ENCODE peak calls at places on chromosomes 5 and 9, in nine cellular contexts. W, A, F, U, S, Y, V, R and B are unnamed samples.

GRCh38 chr5:23089316-23089715 is 236.2 kb upstream of the CDH12 start:
- DNase-seq in V (no peak), U (no peak), F (no peak), Y (no peak), S (no peak), W (peak), R (no peak), A (no peak), B (no peak)

GRCh38 chr9:131020388-131020787 is 11.4 kb downstream of the LAMC3 start:
- DNase-seq in F (no peak), A (peak), V (no peak), Y (peak), S (no peak), R (no peak), U (peak), W (no peak), B (no peak)

GRCh38 chr9:112249277-112249676 is 74.2 kb upstream of the SUSD1 start:
- DNase-seq in Y (no peak), W (no peak), R (no peak), S (no peak), F (no peak), V (no peak), A (no peak), U (no peak), B (no peak)

GRCh38 chr5:1543398-1544293 is 19.9 kb upstream of the LPCAT1 start:
- DNase-seq in V (no peak), S (no peak), A (no peak), W (no peak), U (no peak), R (no peak), Y (no peak), F (no peak), B (no peak)

GRCh38 chr9:104836235-104836634 is 72.3 kb downstream of the NIPSNAP3B start:
- DNase-seq in F (no peak), R (no peak), Y (peak), W (no peak), V (no peak), U (no peak), S (no peak), A (no peak), B (no peak)

GRCh38 chr9:81513049-81513448 is 176.3 kb downstream of the TLE1 start:
- DNase-seq in V (no peak), F (no peak), W (no peak), A (no peak), U (no peak), Y (no peak), S (no peak), R (no peak), B (no peak)

GRCh38 chr9:138071292-138071691 is 193.7 kb downstream of the CACNA1B start:
- DNase-seq in A (no peak), Y (no peak), R (no peak), V (no peak), U (no peak), F (no peak), S (no peak), W (no peak), B (no peak)

GRCh38 chr5:34928267-34928666 is 1.1 kb upstream of the DNAJC21 start:
- DNase-seq in V (no peak), U (no peak), Y (no peak), W (no peak), F (no peak), A (no peak), S (no peak), R (no peak), B (no peak)

GRCh38 chr9:125867752-125868400 is 120.7 kb downstream of the PBX3 start:
- DNase-seq in V (no peak), F (no peak), Y (no peak), R (no peak), U (no peak), S (no peak), W (no peak), A (no peak), B (no peak)

GRCh38 chr5:11596657-11597071 is 307.6 kb downstream of the CTNND2 start:
- DNase-seq in U (no peak), Y (no peak), W (no peak), V (no peak), A (no peak), S (no peak), F (peak), R (no peak), B (no peak)

GRCh38 chr9:90097237-90097636 is 492.4 kb downstream of the GADD45G start:
- DNase-seq in A (no peak), W (no peak), S (peak), U (no peak), V (no peak), F (no peak), Y (no peak), R (no peak), B (no peak)

GRCh38 chr9:69023650-69024049 is 9.7 kb upstream of the PRKACG start:
- DNase-seq in W (no peak), R (no peak), V (no peak), Y (no peak), A (no peak), F (peak), S (no peak), U (no peak), B (no peak)

GRCh38 chr9:74589576-74589975 is 92.4 kb downstream of the RORB start:
- DNase-seq in R (no peak), U (no peak), Y (no peak), W (no peak), F (no peak), S (no peak), A (no peak), V (no peak), B (no peak)

GRCh38 chr5:67693956-67694564 is 497.5 kb upstream of the CD180 start:
- DNase-seq in S (peak), R (no peak), V (peak), A (no peak), W (no peak), Y (peak), U (peak), F (peak), B (no peak)

GRCh38 chr9:72173080-72173479 is 23.8 kb downstream of the GDA start:
- DNase-seq in F (no peak), Y (no peak), U (no peak), V (no peak), W (no peak), R (no peak), A (no peak), S (no peak), B (no peak)

GRCh38 chr9:4475301-4475700 is 15.0 kb upstream of the SLC1A1 start:
- DNase-seq in R (no peak), U (no peak), Y (no peak), F (no peak), A (no peak), S (no peak), W (no peak), V (no peak), B (no peak)

GRCh38 chr9:3513265-3513818 is 12.5 kb downstream of the RFX3 start:
- DNase-seq in R (no peak), A (no peak), W (no peak), U (no peak), V (no peak), S (no peak), Y (no peak), F (no peak), B (no peak)

GRCh38 chr5:95900383-95900958 is 61.2 kb downstream of the ELL2 start:
- DNase-seq in Y (peak), R (no peak), A (peak), U (no peak), W (no peak), F (peak), V (no peak), S (no peak), B (peak)

GRCh38 chr5:133801955-133802751 is 166.3 kb downstream of the C5orf15 start:
- DNase-seq in F (peak), A (no peak), W (no peak), U (no peak), S (peak), Y (peak), R (no peak), V (no peak), B (peak)

GRCh38 chr9:127569819-127570401 is 42.2 kb upstream of the STXBP1 start:
- DNase-seq in F (peak), A (no peak), W (no peak), R (no peak), S (no peak), U (peak), V (no peak), Y (no peak), B (no peak)
- H3K4me3 ChIP-seq in F (peak), A (peak), W (peak), R (peak), S (peak), U (peak), V (peak), Y (peak), B (peak)

DNA sequence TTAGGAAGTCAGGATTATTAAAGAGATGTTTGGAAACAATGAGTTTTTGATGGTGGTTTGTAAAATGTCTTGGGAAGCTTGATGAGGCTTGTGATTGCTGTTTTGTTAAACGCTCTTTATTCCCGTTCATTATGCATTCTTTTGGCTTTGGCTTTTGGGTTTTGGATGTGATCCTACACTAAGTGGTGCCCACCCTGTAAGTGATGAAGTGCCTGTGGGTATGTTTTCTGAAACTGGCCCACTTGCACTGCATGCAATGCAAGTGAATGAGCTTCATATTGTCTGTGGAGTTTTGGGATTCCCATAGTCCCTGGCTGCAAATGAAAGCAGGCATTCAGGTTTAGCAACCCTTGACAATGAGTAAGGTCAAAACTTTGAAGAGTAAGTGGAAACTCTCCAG is 1035.5 kb upstream of the WWC1 start:
- DNase-seq in F (no peak), W (no peak), S (no peak), R (no peak), A (no peak), V (no peak), U (no peak), Y (no peak), B (no peak)
- TF ChIP-seq CTCF in F (no peak), W (no peak), S (no peak), R (no peak), A (no peak), V (no peak), U (no peak), Y (no peak), B (no peak)

DNA sequence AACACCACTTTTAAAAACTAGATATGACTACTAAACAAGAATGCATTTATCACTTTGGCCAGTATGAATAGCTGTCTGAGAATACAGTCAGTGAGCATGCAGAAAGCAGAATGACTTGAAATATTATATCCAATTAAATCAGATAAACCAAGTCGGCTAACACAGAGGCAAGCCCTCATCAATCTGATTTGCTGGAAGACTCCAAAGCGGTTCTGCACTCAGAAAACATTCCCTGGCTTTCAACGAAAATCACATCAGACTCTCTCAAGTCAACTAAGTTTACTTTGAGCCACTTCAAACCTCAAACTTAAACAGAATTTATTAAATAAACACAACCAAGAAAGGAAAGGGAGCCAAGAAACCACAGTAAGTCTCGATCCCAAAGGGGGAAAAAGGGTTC is 1.4 kb downstream of the MYO10 start:
- DNase-seq in V (no peak), Y (no peak), R (no peak), F (no peak), W (no peak), S (no peak), A (no peak), U (no peak), B (no peak)
- H3K4me3 ChIP-seq in V (peak), Y (peak), R (no peak), F (peak), W (peak), S (peak), A (peak), U (peak), B (peak)

GRCh38 chr9:109192732-109193361 is 25.8 kb upstream of the FRRS1L start:
- DNase-seq in U (no peak), V (no peak), A (no peak), F (peak), R (no peak), Y (no peak), W (no peak), S (no peak), B (no peak)
- TF ChIP-seq CTCF in U (peak), V (no peak), A (peak), F (peak), R (no peak), Y (peak), W (no peak), S (peak), B (peak)

DNA sequence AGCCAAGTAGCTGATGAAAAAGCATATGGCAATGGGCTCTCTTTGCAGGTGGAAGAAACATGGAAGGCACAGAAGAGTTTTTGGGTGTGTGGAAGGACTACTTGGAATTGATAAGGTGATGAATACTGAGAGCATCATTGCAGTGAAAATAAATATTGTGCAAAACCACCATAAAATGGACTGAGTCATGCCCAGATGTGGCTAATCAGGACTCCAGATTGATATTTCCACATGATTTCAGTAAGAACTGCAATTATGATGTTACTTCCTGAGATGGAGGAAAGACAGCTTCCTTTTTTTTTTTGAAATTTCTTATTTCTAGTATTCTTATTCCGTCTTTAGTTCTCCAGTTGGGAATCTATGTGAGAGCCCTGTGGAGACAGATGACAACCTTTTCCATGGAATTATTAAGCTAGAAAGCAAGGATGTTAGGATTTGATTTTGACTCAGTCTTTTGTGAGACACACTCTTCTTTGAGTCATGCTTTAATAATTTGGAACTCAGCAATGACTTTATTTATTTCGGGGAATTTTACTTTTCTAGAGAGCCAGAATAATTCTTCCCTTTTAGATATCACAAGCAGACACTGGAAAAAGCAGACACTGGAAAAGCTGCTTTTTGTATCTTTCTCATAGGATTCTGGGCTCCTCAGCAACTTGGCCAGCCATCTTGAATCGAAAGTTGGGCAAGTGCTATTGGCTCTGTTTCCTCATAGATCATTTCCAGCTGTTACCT is 94.2 kb upstream of the VCAN start:
- DNase-seq in Y (peak), A (no peak), S (no peak), W (no peak), R (no peak), F (no peak), U (no peak), V (no peak), B (no peak)
- H3K4me3 ChIP-seq in Y (no peak), A (no peak), S (no peak), W (no peak), R (no peak), F (no peak), U (no peak), V (no peak), B (no peak)

DNA sequence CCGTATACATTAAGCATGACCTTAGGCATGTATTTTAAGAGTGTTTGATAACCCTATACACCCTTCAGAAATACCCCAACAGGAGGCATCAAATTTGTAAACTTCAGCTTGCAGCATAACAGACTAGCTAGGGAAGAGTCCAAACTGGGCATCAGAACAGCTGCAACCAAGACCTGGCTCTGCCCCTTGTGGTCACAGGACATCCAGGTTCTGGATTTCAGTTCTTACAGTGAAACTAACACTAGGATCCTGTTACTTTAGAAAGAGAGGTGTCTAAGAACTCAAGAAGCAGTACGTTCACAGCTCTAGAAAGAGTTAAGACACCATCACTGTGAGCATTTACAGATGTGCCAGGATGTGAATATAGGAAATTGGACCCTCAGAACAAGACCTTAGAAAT is 229.8 kb downstream of the BNC2 start:
- DNase-seq in Y (no peak), W (no peak), S (no peak), V (no peak), A (no peak), F (no peak), R (no peak), U (no peak), B (no peak)
- TF ChIP-seq CTCF in Y (peak), W (no peak), S (no peak), V (no peak), A (no peak), F (no peak), R (no peak), U (peak), B (peak)

GRCh38 chr9:121651295-121652036 is at the start of gene DAB2IP:
- DNase-seq in F (peak), S (peak), V (peak), U (no peak), A (no peak), W (peak), R (no peak), Y (no peak), B (no peak)

GRCh38 chr9:121649476-121650219 is 1.8 kb upstream of the DAB2IP start:
- DNase-seq in U (no peak), S (no peak), A (no peak), R (no peak), W (no peak), F (no peak), Y (no peak), V (no peak), B (no peak)

GRCh38 chr9:121651014-121651294 is 480 bp upstream of the DAB2IP start:
- DNase-seq in W (no peak), U (no peak), R (no peak), F (no peak), S (no peak), A (no peak), Y (no peak), V (no peak), B (no peak)

GRCh38 chr9:121648799-121649198 is 2.6 kb upstream of the DAB2IP start:
- DNase-seq in Y (no peak), R (no peak), A (no peak), V (no peak), U (no peak), F (no peak), S (no peak), W (no peak), B (no peak)

DNA sequence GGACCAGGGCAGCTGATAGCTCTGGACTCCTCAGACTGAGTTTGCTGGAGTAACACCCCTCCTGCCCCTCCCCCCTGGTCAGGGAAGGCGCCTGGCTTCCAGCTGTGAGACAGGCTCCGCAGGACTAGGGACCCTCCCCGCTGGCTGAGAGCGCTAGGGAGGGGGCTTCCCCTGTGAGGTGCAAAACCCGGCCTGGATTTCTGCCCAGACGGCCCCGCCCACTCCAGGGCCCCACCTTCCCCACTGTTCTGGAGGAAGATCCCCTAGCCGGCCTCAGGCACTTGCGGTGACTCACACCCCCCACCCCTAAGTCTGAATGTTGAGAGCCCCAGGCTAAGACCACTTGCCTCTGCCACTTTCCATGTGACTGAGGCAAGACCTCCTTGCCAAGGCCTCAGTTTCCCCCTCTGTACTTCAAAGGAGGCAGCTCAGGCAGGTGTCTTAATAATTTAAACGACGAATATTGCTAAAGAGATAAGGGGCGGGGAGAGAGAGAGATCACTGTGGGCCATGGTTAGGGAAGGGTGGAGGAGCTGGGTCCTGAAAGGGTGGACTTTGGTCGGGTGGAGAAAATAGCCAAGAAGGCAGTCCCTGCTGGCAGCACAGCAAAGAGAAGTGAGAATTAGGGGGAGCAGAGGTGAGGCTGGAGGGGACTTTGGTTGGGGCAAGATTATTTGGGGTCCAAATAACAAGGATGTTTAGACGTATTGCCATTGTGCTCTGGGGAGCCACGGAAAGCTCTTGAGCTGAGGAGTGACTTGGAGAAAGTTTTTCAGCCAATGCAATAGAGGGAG is 1.0 kb upstream of the DAB2IP start:
- DNase-seq in R (no peak), Y (no peak), W (peak), U (no peak), V (no peak), S (peak), F (peak), A (no peak), B (no peak)
- H3K4me3 ChIP-seq in R (no peak), Y (no peak), W (no peak), U (no peak), V (no peak), S (peak), F (no peak), A (no peak), B (no peak)

GRCh38 chr5:39876146-39876545 is 451.4 kb upstream of the DAB2 start:
- DNase-seq in Y (no peak), V (no peak), R (no peak), A (no peak), S (no peak), U (no peak), W (no peak), F (no peak), B (no peak)
- TF ChIP-seq CTCF in Y (no peak), V (no peak), R (no peak), A (no peak), S (no peak), U (no peak), W (no peak), F (no peak), B (no peak)